ENCODE peak calls at places on chromosomes 4 and X, in seven cellular contexts. I, Z, T, O, J, F and M are unnamed samples.
A peak's percentile ranks its signal among the peaks of the same experiment; 100 is the strongest.

GRCh38 chr4:60313616-60314015 is 886.5 kb upstream of the ADGRL3 start:
- DNase-seq in O (no peak), Z (no peak), T (no peak), F (no peak), J (no peak), I (no peak), M (no peak)

GRCh38 chr4:169071781-169072180 is 61.7 kb upstream of the CBR4 start:
- DNase-seq in Z (no peak), J (no peak), F (no peak), I (no peak), O (no peak), T (no peak), M (no peak)

GRCh38 chrX:36214924-36215323 is 295.4 kb downstream of the CFAP47 start:
- DNase-seq in T (no peak), J (no peak), O (no peak), I (no peak), Z (no peak), F (no peak), M (peak; percentile 12)

GRCh38 chr4:54784188-54784671 is 126.5 kb downstream of the KIT start:
- DNase-seq in I (no peak), J (no peak), T (no peak), F (no peak), O (no peak), Z (peak; percentile 13), M (peak; percentile 7)

GRCh38 chr4:81850701-81851100 is 379.0 kb upstream of the RASGEF1B start:
- DNase-seq in J (no peak), F (no peak), T (no peak), Z (no peak), I (no peak), O (no peak), M (no peak)

GRCh38 chrX:44253573-44253942 is 89.9 kb downstream of the EFHC2 start:
- DNase-seq in J (no peak), I (no peak), Z (no peak), F (no peak), T (no peak), O (no peak), M (no peak)

GRCh38 chr4:132592340-132592739 is 556.8 kb upstream of the PCDH10 start:
- DNase-seq in F (no peak), O (no peak), I (no peak), J (peak; percentile 2), T (peak; percentile 16), Z (no peak), M (no peak)

GRCh38 chrX:10484683-10485247 is 135.6 kb downstream of the MID1 start:
- DNase-seq in F (no peak), Z (no peak), O (no peak), T (peak; percentile 56), I (no peak), J (no peak), M (peak; percentile 4)

GRCh38 chrX:33156152-33156726 is 55.1 kb downstream of the DMD start:
- DNase-seq in T (no peak), J (no peak), F (no peak), O (no peak), I (no peak), Z (no peak), M (no peak)

GRCh38 chr4:2347190-2347589 is 71.3 kb downstream of the ZFYVE28 start:
- DNase-seq in O (no peak), Z (no peak), F (no peak), T (no peak), J (no peak), I (no peak), M (no peak)

GRCh38 chr4:38675167-38676121 is 11.4 kb downstream of the KLF3 start:
- DNase-seq in F (peak; percentile 60), J (peak; percentile 73), Z (peak; percentile 55), O (peak; percentile 87), I (no peak), T (peak; percentile 77), M (peak; percentile 75)

GRCh38 chr4:187188118-187188517 is 464.5 kb upstream of the FAT1 start:
- DNase-seq in F (no peak), Z (no peak), I (no peak), O (no peak), T (no peak), J (no peak), M (no peak)

DNA sequence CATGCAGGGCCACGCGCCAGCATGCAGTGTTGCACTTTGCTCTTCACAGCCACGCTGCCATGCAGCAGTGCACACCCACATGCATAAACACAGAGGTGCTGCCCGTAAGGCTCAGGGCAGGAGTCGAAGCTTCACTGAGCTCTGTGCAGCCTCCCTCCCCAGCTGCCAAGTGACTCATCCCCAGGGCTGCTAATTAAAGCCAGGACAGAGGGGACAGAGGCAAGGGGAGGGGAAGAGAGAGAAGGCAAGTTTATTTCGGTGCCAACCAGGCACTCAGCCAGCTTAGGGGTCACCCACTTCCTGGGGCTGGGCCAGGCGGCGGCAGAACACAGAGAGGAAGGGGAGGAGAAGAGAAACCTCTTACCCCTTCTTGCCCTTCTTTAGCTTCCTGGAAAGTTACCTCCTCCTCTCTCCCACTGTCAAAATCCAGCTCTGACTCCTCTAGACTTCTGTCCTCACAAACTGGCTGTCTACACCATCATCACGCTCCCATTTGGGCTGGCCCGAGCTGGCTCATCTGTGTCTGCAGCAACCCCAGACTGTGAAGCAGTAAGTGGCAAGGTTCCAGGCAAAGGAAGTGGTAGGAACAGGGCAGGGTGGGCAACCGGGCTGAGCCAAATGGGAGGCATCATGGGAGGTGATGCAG is 6.2 kb upstream of the IQSEC2 start:
- DNase-seq in Z (no peak), I (peak; percentile 11), T (no peak), J (peak; percentile 79), O (no peak), F (peak; percentile 22), M (no peak)
- TF ChIP-seq JUND in Z (no peak), I (no peak), T (no peak), J (peak; percentile 89), O (no peak), F (no peak), M (no peak)

GRCh38 chrX:18761750-18762149 is 54.3 kb downstream of the PPEF1 start:
- DNase-seq in J (peak; percentile 45), O (no peak), I (no peak), Z (no peak), T (no peak), F (no peak), M (no peak)

GRCh38 chrX:18753603-18754002 is 46.2 kb downstream of the PPEF1 start:
- DNase-seq in F (no peak), O (no peak), T (no peak), J (no peak), Z (no peak), I (no peak), M (no peak)

GRCh38 chrX:18755651-18756050 is 48.2 kb downstream of the PPEF1 start:
- DNase-seq in F (no peak), J (no peak), O (no peak), T (no peak), Z (no peak), I (no peak), M (no peak)

DNA sequence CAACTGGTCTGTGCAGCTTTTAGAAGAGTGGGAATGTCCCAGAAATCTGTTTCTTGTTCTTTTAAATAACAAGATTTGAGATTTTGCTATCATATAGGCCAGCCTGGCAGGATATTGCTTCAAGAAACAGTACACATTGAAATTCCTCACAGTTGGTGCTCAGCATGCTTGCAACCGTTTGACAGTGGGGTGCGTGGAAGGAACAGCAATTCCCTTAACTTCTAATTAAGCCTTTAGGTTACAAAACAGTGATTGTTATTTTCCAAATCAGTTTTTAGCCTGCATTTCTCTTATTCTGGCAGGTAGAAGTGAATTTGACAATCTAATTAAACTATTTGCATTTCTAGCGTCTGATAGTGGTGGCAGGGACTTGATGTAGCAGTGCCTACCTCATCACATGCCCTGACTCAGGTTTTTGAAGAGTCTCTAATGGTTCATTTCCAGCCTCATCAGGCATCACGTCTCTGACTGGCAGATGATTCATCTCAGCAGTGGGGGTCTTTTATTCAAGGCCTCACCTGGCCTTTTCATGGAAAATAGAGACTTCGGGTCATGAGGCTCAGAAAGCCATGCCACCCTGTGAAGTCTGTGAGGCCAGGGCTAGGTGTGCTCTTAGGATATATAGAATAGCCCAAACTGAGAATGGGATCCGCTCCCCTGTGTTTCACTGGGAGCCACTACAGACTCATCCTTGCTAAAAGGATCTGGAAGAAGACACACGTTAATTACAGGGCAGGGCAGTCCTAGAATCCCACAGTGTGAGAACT is 50.9 kb downstream of the PPEF1 start:
- DNase-seq in F (no peak), Z (no peak), O (no peak), T (no peak), I (no peak), J (no peak), M (no peak)
- TF ChIP-seq JUND in F (no peak), Z (no peak), O (no peak), T (no peak), I (no peak), J (no peak), M (no peak)

GRCh38 chr4:155772459-155773195 is 13.8 kb downstream of the GUCY1B1 start:
- DNase-seq in O (no peak), T (no peak), Z (no peak), I (no peak), F (no peak), J (no peak), M (no peak)
- TF ChIP-seq JUND in O (no peak), T (no peak), Z (no peak), I (no peak), F (no peak), J (no peak), M (no peak)

DNA sequence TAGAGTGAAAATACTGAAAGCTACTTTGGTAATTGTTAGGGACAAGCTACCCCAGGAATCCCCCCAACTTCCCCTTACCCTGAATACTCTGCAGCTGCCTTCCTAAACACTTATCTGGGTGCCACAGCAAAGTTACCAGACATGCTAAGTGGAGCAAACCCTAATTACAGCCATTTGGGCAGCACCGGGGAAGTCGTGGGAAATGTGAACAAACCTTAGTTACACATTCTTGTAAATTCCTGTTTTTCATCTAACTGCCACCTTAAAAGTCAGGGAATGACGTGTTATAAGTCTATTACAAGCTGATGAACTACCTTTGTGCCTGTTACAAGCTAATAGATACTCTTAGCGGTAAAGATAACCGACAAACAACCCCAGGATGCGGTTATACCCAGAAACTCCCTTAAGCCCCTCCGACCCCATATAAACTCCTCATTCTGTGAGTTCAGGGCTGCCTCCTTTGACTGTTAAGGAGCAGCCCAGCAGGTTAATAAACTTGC is 66.0 kb upstream of the PLAC8 start:
- DNase-seq in J (no peak), O (no peak), T (no peak), I (peak; percentile 79), F (no peak), Z (no peak), M (no peak)
- TF ChIP-seq JUND in J (no peak), O (no peak), T (no peak), I (no peak), F (no peak), Z (no peak), M (no peak)

DNA sequence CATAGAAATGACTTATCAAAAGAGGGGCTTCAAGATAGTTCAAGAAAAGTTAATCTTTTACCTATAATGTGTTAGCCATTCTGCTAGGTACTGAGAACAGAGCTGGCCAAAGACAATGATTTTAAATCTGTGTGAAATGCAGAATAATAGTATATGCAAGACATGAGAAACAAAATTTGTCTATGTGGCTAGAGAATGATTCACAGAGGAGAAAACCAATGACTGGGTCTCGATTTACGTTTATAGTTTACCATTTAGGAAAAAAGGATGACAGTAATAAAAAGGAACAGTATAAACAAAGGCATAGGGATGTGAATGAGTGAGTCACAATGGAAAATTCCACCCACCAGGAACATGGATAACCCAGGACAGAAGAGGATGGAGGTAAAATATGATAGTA is 31.9 kb downstream of the NPFFR2 start:
- DNase-seq in J (no peak), Z (no peak), T (no peak), I (no peak), O (no peak), F (no peak), M (no peak)
- TF ChIP-seq JUND in J (no peak), Z (no peak), T (no peak), I (no peak), O (no peak), F (no peak), M (no peak)

GRCh38 chr4:6568689-6569332 is 6.2 kb upstream of the MAN2B2 start:
- DNase-seq in F (peak; percentile 73), T (no peak), Z (no peak), J (no peak), I (no peak), O (no peak), M (no peak)
- TF ChIP-seq JUND in F (peak; percentile 81), T (no peak), Z (peak; percentile 34), J (no peak), I (no peak), O (no peak), M (no peak)